ENCODE peak calls at places on chromosomes 3 and 15, in eight cellular contexts. R is NCI-H2029; M is activated CD4-positive, alpha-beta T cell treated with anti-CD3 and anti-CD28 coated beads for 24 hours; N is endodermal cell; P is IMR-90; B is RKO; K is CD8-positive, alpha-beta T cell; O is ureter. V is an unnamed sample.

GRCh38 chr15:56047354-56047753 is 53.9 kb upstream of the NEDD4 start:
- DNase-seq in R (no peak), M (no peak), N (no peak), P (no peak), B (no peak), K (no peak), O (no peak), V (no peak)

GRCh38 chr3:138297059-138297607 is 32.5 kb downstream of the NME9 start:
- DNase-seq in R (no peak), M (no peak), N (no peak), P (no peak), B (no peak), K (no peak), O (no peak), V (no peak)

GRCh38 chr3:52355526-52355925 is 39.4 kb downstream of the DNAH1 start:
- DNase-seq in R (no peak), M (no peak), N (no peak), P (no peak), B (no peak), K (no peak), O (no peak), V (no peak)

GRCh38 chr15:36591534-36592411 is 12.3 kb downstream of the CDIN1 start:
- DNase-seq in R (no peak), M (no peak), N (no peak), P (no peak), B (no peak), K (no peak), O (no peak), V (no peak)

GRCh38 chr3:131239250-131239649 is 142.3 kb upstream of the NUDT16 start:
- DNase-seq in R (no peak), M (no peak), N (no peak), P (no peak), B (no peak), K (no peak), O (no peak), V (no peak)

GRCh38 chr3:194330579-194330978 is 20.5 kb downstream of the CPN2 start:
- DNase-seq in R (no peak), M (no peak), N (no peak), P (peak; percentile 75), B (no peak), K (no peak), O (peak; percentile 78), V (no peak)

GRCh38 chr3:141602706-141603105 is 115.9 kb downstream of the RASA2 start:
- DNase-seq in R (no peak), M (no peak), N (no peak), P (no peak), B (no peak), K (no peak), O (no peak), V (no peak)

GRCh38 chr3:36992806-36993325 is at the start of gene EPM2AIP1:
- DNase-seq in R (no peak), M (peak; percentile 48), N (peak; percentile 100), P (no peak), B (no peak), K (no peak), O (no peak), V (no peak)

GRCh38 chr3:63968612-63969350 is 54.5 kb downstream of the PSMD6 start:
- DNase-seq in R (no peak), M (no peak), N (no peak), P (peak; percentile 19), B (no peak), K (no peak), O (no peak), V (no peak)

GRCh38 chr15:37789881-37790280 is 144.6 kb upstream of the TMCO5A start:
- DNase-seq in R (no peak), M (no peak), N (no peak), P (peak; percentile 86), B (peak; percentile 36), K (no peak), O (no peak), V (no peak)

GRCh38 chr3:127674099-127674792 is 1.5 kb downstream of the ABTB1 start:
- DNase-seq in R (no peak), M (no peak), N (no peak), P (no peak), B (no peak), K (no peak), O (peak; percentile 45), V (no peak)

GRCh38 chr3:50609743-50610085 is 1.9 kb downstream of the CISH start:
- DNase-seq in R (no peak), M (no peak), N (no peak), P (no peak), B (no peak), K (no peak), O (no peak), V (no peak)

GRCh38 chr3:134485075-134485536 is 679 bp downstream of the ANAPC13 start:
- DNase-seq in R (peak; percentile 69), M (no peak), N (peak; percentile 60), P (no peak), B (peak; percentile 48), K (no peak), O (no peak), V (no peak)

GRCh38 chr3:139288266-139288821 is 55.5 kb upstream of the MRPS22 start:
- DNase-seq in R (no peak), M (no peak), N (no peak), P (no peak), B (no peak), K (no peak), O (no peak), V (no peak)

GRCh38 chr3:70744536-70744935 is 432.1 kb upstream of the MDFIC2 start:
- DNase-seq in R (no peak), M (no peak), N (no peak), P (no peak), B (no peak), K (no peak), O (no peak), V (no peak)

GRCh38 chr15:58401991-58402649 is 29.7 kb upstream of the LIPC start:
- DNase-seq in R (no peak), M (no peak), N (no peak), P (no peak), B (no peak), K (no peak), O (no peak), V (no peak)

GRCh38 chr3:52752045-52752660 is 18.6 kb downstream of the NEK4 start:
- DNase-seq in R (no peak), M (no peak), N (no peak), P (peak; percentile 54), B (no peak), K (no peak), O (no peak), V (no peak)

GRCh38 chr3:120678984-120679383 is 3.1 kb downstream of the HGD start:
- DNase-seq in R (no peak), M (no peak), N (no peak), P (no peak), B (no peak), K (no peak), O (no peak), V (peak; percentile 58)

GRCh38 chr15:70195808-70196304 is 98.1 kb upstream of the TLE3 start:
- DNase-seq in R (no peak), M (no peak), N (no peak), P (peak; percentile 92), B (peak; percentile 29), K (no peak), O (peak; percentile 64), V (peak; percentile 58)

GRCh38 chr3:119792270-119792669 is 10.4 kb downstream of the NR1I2 start:
- DNase-seq in R (no peak), M (no peak), N (no peak), P (no peak), B (no peak), K (no peak), O (no peak), V (no peak)

GRCh38 chr15:56064152-56064551 is 70.7 kb upstream of the NEDD4 start:
- DNase-seq in R (no peak), M (no peak), N (no peak), P (no peak), B (no peak), K (no peak), O (no peak), V (no peak)

GRCh38 chr15:40510201-40510600 is 39.4 kb downstream of the CHST14 start:
- DNase-seq in R (no peak), M (no peak), N (peak; percentile 30), P (no peak), B (no peak), K (no peak), O (no peak), V (no peak)

GRCh38 chr15:35290301-35290721 is 205.2 kb upstream of the NANOGP8 start:
- DNase-seq in R (no peak), M (no peak), N (no peak), P (no peak), B (no peak), K (no peak), O (no peak), V (no peak)

GRCh38 chr3:30548605-30549004 is 57.8 kb upstream of the TGFBR2 start:
- DNase-seq in R (no peak), M (peak; percentile 13), N (peak; percentile 86), P (no peak), B (no peak), K (no peak), O (no peak), V (no peak)

GRCh38 chr3:50806806-50807205 is 132.1 kb downstream of the DOCK3 start:
- DNase-seq in R (no peak), M (no peak), N (peak; percentile 62), P (no peak), B (no peak), K (no peak), O (no peak), V (no peak)

GRCh38 chr3:69541823-69542264 is 156.0 kb upstream of the FRMD4B start:
- DNase-seq in R (no peak), M (no peak), N (peak; percentile 82), P (no peak), B (no peak), K (no peak), O (no peak), V (no peak)

GRCh38 chr3:174810256-174810655 is 48.9 kb upstream of the NAALADL2 start:
- DNase-seq in R (no peak), M (no peak), N (no peak), P (no peak), B (no peak), K (no peak), O (no peak), V (no peak)

GRCh38 chr15:51403072-51403878 is 61.8 kb downstream of the GLDN start:
- DNase-seq in R (no peak), M (no peak), N (peak; percentile 54), P (peak; percentile 49), B (peak; percentile 44), K (no peak), O (no peak), V (no peak)

GRCh38 chr15:67142142-67143092 is 77.0 kb downstream of the SMAD3 start:
- DNase-seq in R (no peak), M (no peak), N (peak; percentile 48), P (peak; percentile 81), B (no peak), K (no peak), O (no peak), V (no peak)

GRCh38 chr3:130316164-130316563 is 29.3 kb upstream of the COL6A5 start:
- DNase-seq in R (no peak), M (no peak), N (peak; percentile 49), P (peak; percentile 31), B (no peak), K (no peak), O (no peak), V (no peak)

GRCh38 chr15:67930720-67931119 is 90.9 kb upstream of the RNU6-1 start:
- DNase-seq in R (no peak), M (no peak), N (no peak), P (no peak), B (no peak), K (no peak), O (no peak), V (no peak)

GRCh38 chr3:33115024-33115768 is 1.4 kb downstream of the CRTAP start:
- DNase-seq in R (no peak), M (no peak), N (peak; percentile 58), P (peak; percentile 84), B (peak; percentile 95), K (no peak), O (peak; percentile 83), V (peak; percentile 49)

V was measured in cerebellar nuclear complex.